ENCODE peak calls at places on chromosomes 2 and 18, in four cellular contexts. One of them, this sample, is unnamed.
A peak's percentile ranks its signal among the peaks of the same experiment; 100 is the strongest.

GRCh38 chr2:131567891-131568290 is 40.2 kb downstream of the CCDC74A start:
- DNase-seq in CD4-positive, alpha-beta memory T cell: no peak
- DNase-seq in DND-41: no peak
- DNase-seq in mesendoderm: no peak
- DNase-seq in this sample: no peak

GRCh38 chr2:55888941-55889340 is 34.6 kb downstream of the EFEMP1 start:
- DNase-seq in CD4-positive, alpha-beta memory T cell: no peak
- DNase-seq in mesendoderm: peak; percentile 31
- DNase-seq in DND-41: no peak
- DNase-seq in this sample: no peak

GRCh38 chr2:119820275-119820674 is 60.6 kb downstream of the PTPN4 start:
- DNase-seq in mesendoderm: peak; percentile 70
- DNase-seq in DND-41: no peak
- DNase-seq in CD4-positive, alpha-beta memory T cell: no peak
- DNase-seq in this sample: no peak

GRCh38 chr2:123596649-123597048 is 428.4 kb upstream of the CNTNAP5 start:
- DNase-seq in DND-41: no peak
- DNase-seq in mesendoderm: no peak
- DNase-seq in CD4-positive, alpha-beta memory T cell: no peak
- DNase-seq in this sample: no peak

GRCh38 chr2:238256594-238257104 is 16.8 kb upstream of the HES6 start:
- DNase-seq in mesendoderm: peak; percentile 97
- DNase-seq in CD4-positive, alpha-beta memory T cell: peak; percentile 82
- DNase-seq in DND-41: peak; percentile 51
- DNase-seq in this sample: peak; percentile 57

GRCh38 chr2:148876589-148877402 is 1.8 kb downstream of the KIF5C start:
- DNase-seq in CD4-positive, alpha-beta memory T cell: peak; percentile 85
- DNase-seq in DND-41: no peak
- DNase-seq in mesendoderm: peak; percentile 98
- DNase-seq in this sample: peak; percentile 78

GRCh38 chr2:175167076-175167791 is 769 bp downstream of the ATF2 start:
- DNase-seq in DND-41: no peak
- DNase-seq in CD4-positive, alpha-beta memory T cell: no peak
- DNase-seq in mesendoderm: peak; percentile 59
- DNase-seq in this sample: no peak

GRCh38 chr18:51617167-51617566 is 419.7 kb upstream of the MEX3C start:
- DNase-seq in mesendoderm: no peak
- DNase-seq in CD4-positive, alpha-beta memory T cell: no peak
- DNase-seq in DND-41: no peak
- DNase-seq in this sample: no peak

GRCh38 chr2:64210816-64211215 is 66.6 kb upstream of the PELI1 start:
- DNase-seq in mesendoderm: no peak
- DNase-seq in CD4-positive, alpha-beta memory T cell: no peak
- DNase-seq in DND-41: no peak
- DNase-seq in this sample: no peak

GRCh38 chr2:206989306-206989705 is 50.0 kb downstream of the CPO start:
- DNase-seq in DND-41: peak; percentile 16
- DNase-seq in mesendoderm: peak; percentile 75
- DNase-seq in CD4-positive, alpha-beta memory T cell: no peak
- DNase-seq in this sample: no peak

GRCh38 chr2:45869165-45869501 is 217.7 kb downstream of the PRKCE start:
- DNase-seq in DND-41: no peak
- DNase-seq in mesendoderm: no peak
- DNase-seq in CD4-positive, alpha-beta memory T cell: no peak
- DNase-seq in this sample: no peak

GRCh38 chr2:238236571-238236970 is 3.3 kb downstream of the HES6 start:
- DNase-seq in CD4-positive, alpha-beta memory T cell: no peak
- DNase-seq in DND-41: no peak
- DNase-seq in mesendoderm: no peak
- DNase-seq in this sample: no peak

GRCh38 chr2:88331239-88331638 is 121.3 kb downstream of the FOXI3 start:
- DNase-seq in DND-41: no peak
- DNase-seq in CD4-positive, alpha-beta memory T cell: no peak
- DNase-seq in mesendoderm: no peak
- DNase-seq in this sample: no peak

GRCh38 chr2:5111581-5111980 is 580.6 kb upstream of the SOX11 start:
- DNase-seq in CD4-positive, alpha-beta memory T cell: no peak
- DNase-seq in mesendoderm: no peak
- DNase-seq in DND-41: no peak
- DNase-seq in this sample: no peak

GRCh38 chr18:74505776-74506175 is 9.6 kb downstream of the CNDP2 start:
- DNase-seq in CD4-positive, alpha-beta memory T cell: no peak
- DNase-seq in mesendoderm: no peak
- DNase-seq in DND-41: no peak
- DNase-seq in this sample: no peak

GRCh38 chr2:117232305-117232704 is 582.2 kb upstream of the DDX18 start:
- DNase-seq in mesendoderm: peak; percentile 63
- DNase-seq in DND-41: no peak
- DNase-seq in CD4-positive, alpha-beta memory T cell: no peak
- DNase-seq in this sample: no peak

GRCh38 chr2:94997981-94998920 is 27.3 kb upstream of the MAL start:
- DNase-seq in mesendoderm: peak; percentile 28
- DNase-seq in DND-41: no peak
- DNase-seq in CD4-positive, alpha-beta memory T cell: no peak
- DNase-seq in this sample: no peak

GRCh38 chr2:133986076-133986837 is 267.6 kb upstream of the MGAT5 start:
- DNase-seq in mesendoderm: peak; percentile 73
- DNase-seq in DND-41: no peak
- DNase-seq in CD4-positive, alpha-beta memory T cell: no peak
- DNase-seq in this sample: no peak

GRCh38 chr2:50004667-50005066 is 850.4 kb upstream of the FSHR start:
- DNase-seq in CD4-positive, alpha-beta memory T cell: no peak
- DNase-seq in DND-41: no peak
- DNase-seq in mesendoderm: peak; percentile 74
- DNase-seq in this sample: no peak

GRCh38 chr18:28735731-28736130 is 558.8 kb upstream of the CDH2 start:
- DNase-seq in CD4-positive, alpha-beta memory T cell: no peak
- DNase-seq in mesendoderm: peak; percentile 46
- DNase-seq in DND-41: no peak
- DNase-seq in this sample: no peak

GRCh38 chr18:23537274-23537673 is 34.0 kb downstream of the RMC1 start:
- DNase-seq in DND-41: no peak
- DNase-seq in CD4-positive, alpha-beta memory T cell: no peak
- DNase-seq in mesendoderm: no peak
- DNase-seq in this sample: no peak

GRCh38 chr18:23539298-23539697 is 36.0 kb downstream of the RMC1 start:
- DNase-seq in DND-41: no peak
- DNase-seq in mesendoderm: no peak
- DNase-seq in CD4-positive, alpha-beta memory T cell: no peak
- DNase-seq in this sample: no peak

GRCh38 chr18:23539911-23540475 is 36.7 kb downstream of the RMC1 start:
- DNase-seq in DND-41: peak; percentile 43
- DNase-seq in mesendoderm: no peak
- DNase-seq in CD4-positive, alpha-beta memory T cell: no peak
- DNase-seq in this sample: no peak

GRCh38 chr18:23538040-23538439 is 34.7 kb downstream of the RMC1 start:
- DNase-seq in mesendoderm: no peak
- DNase-seq in CD4-positive, alpha-beta memory T cell: no peak
- DNase-seq in DND-41: no peak
- DNase-seq in this sample: no peak

DNA sequence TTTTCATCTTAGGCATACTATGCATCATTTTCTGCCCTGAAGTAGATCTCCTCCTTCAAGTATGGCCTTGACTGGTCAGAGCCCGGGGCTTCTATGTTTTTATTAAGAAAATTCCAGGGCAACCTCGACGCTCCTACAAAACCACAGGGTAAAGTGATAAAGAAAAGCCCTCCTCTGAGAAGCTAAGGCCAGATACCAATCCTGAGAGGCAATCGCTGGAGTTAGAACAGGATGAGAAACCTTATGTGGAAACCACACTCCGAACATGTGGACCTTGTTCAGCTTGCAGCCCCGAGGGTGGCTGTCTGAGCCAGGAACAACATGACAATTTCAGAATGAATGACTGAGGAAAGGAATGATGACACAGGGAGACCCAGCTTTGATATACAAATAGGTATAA is 35.6 kb downstream of the RMC1 start:
- DNase-seq in mesendoderm: no peak
- DNase-seq in DND-41: no peak
- DNase-seq in CD4-positive, alpha-beta memory T cell: no peak
- DNase-seq in this sample: no peak
- H3K36me3 ChIP-seq in mesendoderm: peaks cover 29% of the 10 kb centered on the region
- H3K36me3 ChIP-seq in DND-41: peaks cover 93% of the 10 kb centered on the region
- H3K36me3 ChIP-seq in CD4-positive, alpha-beta memory T cell: peaks cover 73% of the 10 kb centered on the region
- H3K36me3 ChIP-seq in this sample: peaks cover 63% of the 10 kb centered on the region

GRCh38 chr18:23887035-23887434 is 127.5 kb upstream of the TTC39C start:
- DNase-seq in mesendoderm: no peak
- DNase-seq in DND-41: no peak
- DNase-seq in CD4-positive, alpha-beta memory T cell: no peak
- DNase-seq in this sample: no peak
- H3K36me3 ChIP-seq in mesendoderm: no peaks in the 10 kb centered on the region
- H3K36me3 ChIP-seq in DND-41: no peaks in the 10 kb centered on the region
- H3K36me3 ChIP-seq in CD4-positive, alpha-beta memory T cell: no peaks in the 10 kb centered on the region
- H3K36me3 ChIP-seq in this sample: no peaks in the 10 kb centered on the region

GRCh38 chr2:86603892-86604291 is 19.8 kb downstream of the RNF103 start:
- DNase-seq in CD4-positive, alpha-beta memory T cell: no peak
- DNase-seq in mesendoderm: no peak
- DNase-seq in DND-41: no peak
- DNase-seq in this sample: no peak
- H3K36me3 ChIP-seq in CD4-positive, alpha-beta memory T cell: peaks cover 10% of the 10 kb centered on the region
- H3K36me3 ChIP-seq in mesendoderm: no peaks in the 10 kb centered on the region
- H3K36me3 ChIP-seq in DND-41: peaks cover 37% of the 10 kb centered on the region
- H3K36me3 ChIP-seq in this sample: no peaks in the 10 kb centered on the region

DNA sequence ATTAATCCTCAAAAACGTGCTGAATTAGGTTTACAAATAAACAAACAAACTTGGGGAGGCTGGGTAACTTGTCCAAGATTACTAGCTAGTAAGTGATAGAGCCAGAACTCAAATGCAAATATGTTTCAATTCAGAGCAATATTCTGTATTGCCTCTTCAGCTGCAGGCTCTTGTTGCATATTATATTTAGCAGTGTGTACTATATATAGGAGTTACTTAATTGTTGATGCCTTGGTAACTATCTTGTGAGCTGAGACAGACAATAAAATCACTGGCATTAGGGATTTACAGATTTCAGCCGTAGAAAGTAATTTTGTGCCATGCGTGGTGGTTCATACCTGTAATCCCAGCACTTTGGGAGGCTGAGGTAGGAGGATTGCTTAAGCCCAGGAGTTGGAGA is 10.2 kb upstream of the ANKRD12 start:
- DNase-seq in CD4-positive, alpha-beta memory T cell: no peak
- DNase-seq in DND-41: no peak
- DNase-seq in mesendoderm: no peak
- DNase-seq in this sample: no peak
- H3K36me3 ChIP-seq in CD4-positive, alpha-beta memory T cell: peaks cover 44% of the 10 kb centered on the region
- H3K36me3 ChIP-seq in DND-41: peaks cover 88% of the 10 kb centered on the region
- H3K36me3 ChIP-seq in mesendoderm: peaks cover 6% of the 10 kb centered on the region
- H3K36me3 ChIP-seq in this sample: peaks cover 55% of the 10 kb centered on the region